ENCODE peak calls at places on chromosomes 3 and 15, in eight cellular contexts. One of them, this sample, is unnamed.

GRCh38 chr3:9339750-9340449 is 23.0 kb upstream of the THUMPD3 start:
- DNase-seq in activated T-helper 1 cell treated with anti-CD3 and anti-CD28 coated beads, Interleukin-2, amount 50 U/mL, for 16 hours: no peak
- DNase-seq in ovary: no peak
- DNase-seq in sciatic nerve: no peak
- DNase-seq in non-pigmented ciliary epithelial cell: no peak
- DNase-seq in GM04504: no peak
- DNase-seq in fibroblast of the conjunctiva: peak
- DNase-seq in effector memory CD8-positive, alpha-beta T cell: no peak
- DNase-seq in this sample: no peak

GRCh38 chr3:150447631-150448465 is 39.8 kb downstream of the TSC22D2 start:
- DNase-seq in activated T-helper 1 cell treated with anti-CD3 and anti-CD28 coated beads, Interleukin-2, amount 50 U/mL, for 16 hours: no peak
- DNase-seq in GM04504: no peak
- DNase-seq in sciatic nerve: no peak
- DNase-seq in non-pigmented ciliary epithelial cell: no peak
- DNase-seq in effector memory CD8-positive, alpha-beta T cell: no peak
- DNase-seq in ovary: no peak
- DNase-seq in fibroblast of the conjunctiva: no peak
- DNase-seq in this sample: no peak

GRCh38 chr15:93897377-93897776 is 334.0 kb upstream of the MCTP2 start:
- DNase-seq in fibroblast of the conjunctiva: no peak
- DNase-seq in non-pigmented ciliary epithelial cell: no peak
- DNase-seq in effector memory CD8-positive, alpha-beta T cell: no peak
- DNase-seq in activated T-helper 1 cell treated with anti-CD3 and anti-CD28 coated beads, Interleukin-2, amount 50 U/mL, for 16 hours: no peak
- DNase-seq in sciatic nerve: no peak
- DNase-seq in GM04504: no peak
- DNase-seq in ovary: no peak
- DNase-seq in this sample: no peak

GRCh38 chr15:71252036-71252898 is 137.0 kb downstream of the THSD4 start:
- DNase-seq in non-pigmented ciliary epithelial cell: peak
- DNase-seq in ovary: no peak
- DNase-seq in effector memory CD8-positive, alpha-beta T cell: no peak
- DNase-seq in activated T-helper 1 cell treated with anti-CD3 and anti-CD28 coated beads, Interleukin-2, amount 50 U/mL, for 16 hours: no peak
- DNase-seq in sciatic nerve: no peak
- DNase-seq in GM04504: no peak
- DNase-seq in fibroblast of the conjunctiva: no peak
- DNase-seq in this sample: no peak

GRCh38 chr15:42077680-42078079 is 16.7 kb downstream of the PLA2G4D start:
- DNase-seq in sciatic nerve: no peak
- DNase-seq in effector memory CD8-positive, alpha-beta T cell: no peak
- DNase-seq in fibroblast of the conjunctiva: no peak
- DNase-seq in ovary: no peak
- DNase-seq in activated T-helper 1 cell treated with anti-CD3 and anti-CD28 coated beads, Interleukin-2, amount 50 U/mL, for 16 hours: no peak
- DNase-seq in GM04504: no peak
- DNase-seq in non-pigmented ciliary epithelial cell: no peak
- DNase-seq in this sample: no peak

GRCh38 chr3:64363842-64364241 is 138.6 kb upstream of the PRICKLE2 start:
- DNase-seq in GM04504: no peak
- DNase-seq in activated T-helper 1 cell treated with anti-CD3 and anti-CD28 coated beads, Interleukin-2, amount 50 U/mL, for 16 hours: no peak
- DNase-seq in ovary: no peak
- DNase-seq in fibroblast of the conjunctiva: no peak
- DNase-seq in effector memory CD8-positive, alpha-beta T cell: no peak
- DNase-seq in non-pigmented ciliary epithelial cell: no peak
- DNase-seq in sciatic nerve: no peak
- DNase-seq in this sample: no peak

GRCh38 chr3:172112348-172113123 is 73.2 kb downstream of the FNDC3B start:
- DNase-seq in effector memory CD8-positive, alpha-beta T cell: no peak
- DNase-seq in activated T-helper 1 cell treated with anti-CD3 and anti-CD28 coated beads, Interleukin-2, amount 50 U/mL, for 16 hours: no peak
- DNase-seq in fibroblast of the conjunctiva: no peak
- DNase-seq in sciatic nerve: no peak
- DNase-seq in GM04504: no peak
- DNase-seq in non-pigmented ciliary epithelial cell: no peak
- DNase-seq in ovary: no peak
- DNase-seq in this sample: no peak

GRCh38 chr15:41585140-41586047 is 26.4 kb downstream of the TYRO3 start:
- DNase-seq in activated T-helper 1 cell treated with anti-CD3 and anti-CD28 coated beads, Interleukin-2, amount 50 U/mL, for 16 hours: no peak
- DNase-seq in sciatic nerve: peak
- DNase-seq in fibroblast of the conjunctiva: peak
- DNase-seq in effector memory CD8-positive, alpha-beta T cell: no peak
- DNase-seq in ovary: peak
- DNase-seq in non-pigmented ciliary epithelial cell: no peak
- DNase-seq in GM04504: peak
- DNase-seq in this sample: no peak

GRCh38 chr15:40992825-40993224 is 39.6 kb downstream of the CHAC1 start:
- DNase-seq in GM04504: no peak
- DNase-seq in activated T-helper 1 cell treated with anti-CD3 and anti-CD28 coated beads, Interleukin-2, amount 50 U/mL, for 16 hours: no peak
- DNase-seq in sciatic nerve: no peak
- DNase-seq in effector memory CD8-positive, alpha-beta T cell: no peak
- DNase-seq in non-pigmented ciliary epithelial cell: no peak
- DNase-seq in ovary: no peak
- DNase-seq in fibroblast of the conjunctiva: no peak
- DNase-seq in this sample: no peak

GRCh38 chr15:77818484-77819270 is 186.0 kb upstream of the LINGO1 start:
- DNase-seq in non-pigmented ciliary epithelial cell: no peak
- DNase-seq in ovary: no peak
- DNase-seq in GM04504: no peak
- DNase-seq in sciatic nerve: no peak
- DNase-seq in fibroblast of the conjunctiva: no peak
- DNase-seq in effector memory CD8-positive, alpha-beta T cell: no peak
- DNase-seq in activated T-helper 1 cell treated with anti-CD3 and anti-CD28 coated beads, Interleukin-2, amount 50 U/mL, for 16 hours: no peak
- DNase-seq in this sample: no peak

GRCh38 chr15:70789213-70789612 is 25.9 kb upstream of the UACA start:
- DNase-seq in effector memory CD8-positive, alpha-beta T cell: no peak
- DNase-seq in GM04504: no peak
- DNase-seq in fibroblast of the conjunctiva: no peak
- DNase-seq in non-pigmented ciliary epithelial cell: no peak
- DNase-seq in activated T-helper 1 cell treated with anti-CD3 and anti-CD28 coated beads, Interleukin-2, amount 50 U/mL, for 16 hours: no peak
- DNase-seq in sciatic nerve: no peak
- DNase-seq in ovary: no peak
- DNase-seq in this sample: no peak

GRCh38 chr3:65828706-65829105 is 210.0 kb downstream of the MAGI1 start:
- DNase-seq in effector memory CD8-positive, alpha-beta T cell: no peak
- DNase-seq in non-pigmented ciliary epithelial cell: no peak
- DNase-seq in ovary: no peak
- DNase-seq in GM04504: no peak
- DNase-seq in fibroblast of the conjunctiva: no peak
- DNase-seq in activated T-helper 1 cell treated with anti-CD3 and anti-CD28 coated beads, Interleukin-2, amount 50 U/mL, for 16 hours: no peak
- DNase-seq in sciatic nerve: no peak
- DNase-seq in this sample: no peak

GRCh38 chr15:59294574-59294960 is 78.1 kb downstream of the MYO1E start:
- DNase-seq in GM04504: no peak
- DNase-seq in fibroblast of the conjunctiva: no peak
- DNase-seq in ovary: no peak
- DNase-seq in effector memory CD8-positive, alpha-beta T cell: no peak
- DNase-seq in activated T-helper 1 cell treated with anti-CD3 and anti-CD28 coated beads, Interleukin-2, amount 50 U/mL, for 16 hours: no peak
- DNase-seq in non-pigmented ciliary epithelial cell: no peak
- DNase-seq in sciatic nerve: no peak
- DNase-seq in this sample: no peak

GRCh38 chr15:35764661-35765519 is 218.9 kb upstream of the DPH6 start:
- DNase-seq in effector memory CD8-positive, alpha-beta T cell: no peak
- DNase-seq in GM04504: no peak
- DNase-seq in fibroblast of the conjunctiva: no peak
- DNase-seq in activated T-helper 1 cell treated with anti-CD3 and anti-CD28 coated beads, Interleukin-2, amount 50 U/mL, for 16 hours: no peak
- DNase-seq in ovary: no peak
- DNase-seq in non-pigmented ciliary epithelial cell: no peak
- DNase-seq in sciatic nerve: no peak
- DNase-seq in this sample: no peak

GRCh38 chr3:169134194-169134593 is 529.3 kb downstream of the MECOM start:
- DNase-seq in non-pigmented ciliary epithelial cell: no peak
- DNase-seq in fibroblast of the conjunctiva: no peak
- DNase-seq in activated T-helper 1 cell treated with anti-CD3 and anti-CD28 coated beads, Interleukin-2, amount 50 U/mL, for 16 hours: no peak
- DNase-seq in effector memory CD8-positive, alpha-beta T cell: no peak
- DNase-seq in sciatic nerve: no peak
- DNase-seq in ovary: no peak
- DNase-seq in GM04504: no peak
- DNase-seq in this sample: no peak

GRCh38 chr3:12990781-12991480 is 82.3 kb downstream of the IQSEC1 start:
- DNase-seq in fibroblast of the conjunctiva: no peak
- DNase-seq in GM04504: peak
- DNase-seq in ovary: no peak
- DNase-seq in effector memory CD8-positive, alpha-beta T cell: no peak
- DNase-seq in non-pigmented ciliary epithelial cell: peak
- DNase-seq in activated T-helper 1 cell treated with anti-CD3 and anti-CD28 coated beads, Interleukin-2, amount 50 U/mL, for 16 hours: no peak
- DNase-seq in sciatic nerve: no peak
- DNase-seq in this sample: no peak

GRCh38 chr3:72517804-72518442 is 330.3 kb downstream of the SHQ1 start:
- DNase-seq in sciatic nerve: no peak
- DNase-seq in effector memory CD8-positive, alpha-beta T cell: no peak
- DNase-seq in GM04504: no peak
- DNase-seq in fibroblast of the conjunctiva: peak
- DNase-seq in ovary: no peak
- DNase-seq in non-pigmented ciliary epithelial cell: no peak
- DNase-seq in activated T-helper 1 cell treated with anti-CD3 and anti-CD28 coated beads, Interleukin-2, amount 50 U/mL, for 16 hours: no peak
- DNase-seq in this sample: no peak

GRCh38 chr3:42508562-42508961 is 6.1 kb downstream of the VIPR1 start:
- DNase-seq in non-pigmented ciliary epithelial cell: no peak
- DNase-seq in effector memory CD8-positive, alpha-beta T cell: no peak
- DNase-seq in sciatic nerve: no peak
- DNase-seq in activated T-helper 1 cell treated with anti-CD3 and anti-CD28 coated beads, Interleukin-2, amount 50 U/mL, for 16 hours: no peak
- DNase-seq in ovary: no peak
- DNase-seq in fibroblast of the conjunctiva: no peak
- DNase-seq in GM04504: no peak
- DNase-seq in this sample: no peak

GRCh38 chr15:67887776-67888175 is 47.9 kb upstream of the RNU6-1 start:
- DNase-seq in fibroblast of the conjunctiva: no peak
- DNase-seq in GM04504: no peak
- DNase-seq in non-pigmented ciliary epithelial cell: no peak
- DNase-seq in sciatic nerve: no peak
- DNase-seq in ovary: no peak
- DNase-seq in effector memory CD8-positive, alpha-beta T cell: no peak
- DNase-seq in activated T-helper 1 cell treated with anti-CD3 and anti-CD28 coated beads, Interleukin-2, amount 50 U/mL, for 16 hours: no peak
- DNase-seq in this sample: no peak

GRCh38 chr15:31221936-31222515 is 104.6 kb upstream of the KLF13 start:
- DNase-seq in non-pigmented ciliary epithelial cell: no peak
- DNase-seq in fibroblast of the conjunctiva: no peak
- DNase-seq in activated T-helper 1 cell treated with anti-CD3 and anti-CD28 coated beads, Interleukin-2, amount 50 U/mL, for 16 hours: no peak
- DNase-seq in GM04504: no peak
- DNase-seq in sciatic nerve: no peak
- DNase-seq in effector memory CD8-positive, alpha-beta T cell: no peak
- DNase-seq in ovary: no peak
- DNase-seq in this sample: no peak

GRCh38 chr3:195282982-195283381 is 12.0 kb upstream of the XXYLT1 start:
- DNase-seq in effector memory CD8-positive, alpha-beta T cell: no peak
- DNase-seq in activated T-helper 1 cell treated with anti-CD3 and anti-CD28 coated beads, Interleukin-2, amount 50 U/mL, for 16 hours: no peak
- DNase-seq in sciatic nerve: no peak
- DNase-seq in fibroblast of the conjunctiva: no peak
- DNase-seq in ovary: no peak
- DNase-seq in non-pigmented ciliary epithelial cell: no peak
- DNase-seq in GM04504: no peak
- DNase-seq in this sample: no peak

GRCh38 chr15:100216177-100216576 is 125.6 kb downstream of the ADAMTS17 start:
- DNase-seq in GM04504: no peak
- DNase-seq in fibroblast of the conjunctiva: no peak
- DNase-seq in effector memory CD8-positive, alpha-beta T cell: no peak
- DNase-seq in activated T-helper 1 cell treated with anti-CD3 and anti-CD28 coated beads, Interleukin-2, amount 50 U/mL, for 16 hours: no peak
- DNase-seq in sciatic nerve: no peak
- DNase-seq in ovary: peak
- DNase-seq in non-pigmented ciliary epithelial cell: no peak
- DNase-seq in this sample: no peak

GRCh38 chr15:57731543-57732103 is 25.1 kb downstream of the POLR2M start:
- DNase-seq in non-pigmented ciliary epithelial cell: no peak
- DNase-seq in fibroblast of the conjunctiva: no peak
- DNase-seq in activated T-helper 1 cell treated with anti-CD3 and anti-CD28 coated beads, Interleukin-2, amount 50 U/mL, for 16 hours: no peak
- DNase-seq in effector memory CD8-positive, alpha-beta T cell: no peak
- DNase-seq in sciatic nerve: no peak
- DNase-seq in GM04504: no peak
- DNase-seq in ovary: no peak
- DNase-seq in this sample: no peak

GRCh38 chr3:58218904-58219303 is 8.1 kb upstream of the DNASE1L3 start:
- DNase-seq in fibroblast of the conjunctiva: no peak
- DNase-seq in ovary: no peak
- DNase-seq in non-pigmented ciliary epithelial cell: no peak
- DNase-seq in effector memory CD8-positive, alpha-beta T cell: no peak
- DNase-seq in sciatic nerve: no peak
- DNase-seq in activated T-helper 1 cell treated with anti-CD3 and anti-CD28 coated beads, Interleukin-2, amount 50 U/mL, for 16 hours: no peak
- DNase-seq in GM04504: no peak
- DNase-seq in this sample: no peak

GRCh38 chr3:139764069-139764905 is 86.5 kb upstream of the NMNAT3 start:
- DNase-seq in GM04504: no peak
- DNase-seq in sciatic nerve: no peak
- DNase-seq in fibroblast of the conjunctiva: peak
- DNase-seq in effector memory CD8-positive, alpha-beta T cell: no peak
- DNase-seq in ovary: no peak
- DNase-seq in non-pigmented ciliary epithelial cell: no peak
- DNase-seq in activated T-helper 1 cell treated with anti-CD3 and anti-CD28 coated beads, Interleukin-2, amount 50 U/mL, for 16 hours: no peak
- DNase-seq in this sample: no peak

GRCh38 chr15:82918607-82919230 is 33.8 kb downstream of the HOMER2 start:
- DNase-seq in effector memory CD8-positive, alpha-beta T cell: no peak
- DNase-seq in sciatic nerve: no peak
- DNase-seq in non-pigmented ciliary epithelial cell: no peak
- DNase-seq in ovary: no peak
- DNase-seq in GM04504: no peak
- DNase-seq in fibroblast of the conjunctiva: no peak
- DNase-seq in activated T-helper 1 cell treated with anti-CD3 and anti-CD28 coated beads, Interleukin-2, amount 50 U/mL, for 16 hours: no peak
- DNase-seq in this sample: no peak

GRCh38 chr3:48440590-48440958 is 517 bp downstream of the TMA7 start:
- DNase-seq in non-pigmented ciliary epithelial cell: no peak
- DNase-seq in ovary: no peak
- DNase-seq in sciatic nerve: no peak
- DNase-seq in effector memory CD8-positive, alpha-beta T cell: no peak
- DNase-seq in activated T-helper 1 cell treated with anti-CD3 and anti-CD28 coated beads, Interleukin-2, amount 50 U/mL, for 16 hours: no peak
- DNase-seq in fibroblast of the conjunctiva: no peak
- DNase-seq in GM04504: no peak
- DNase-seq in this sample: no peak

GRCh38 chr3:20646425-20646824 is 460.4 kb upstream of the SGO1 start:
- DNase-seq in activated T-helper 1 cell treated with anti-CD3 and anti-CD28 coated beads, Interleukin-2, amount 50 U/mL, for 16 hours: no peak
- DNase-seq in GM04504: no peak
- DNase-seq in effector memory CD8-positive, alpha-beta T cell: no peak
- DNase-seq in sciatic nerve: no peak
- DNase-seq in ovary: no peak
- DNase-seq in non-pigmented ciliary epithelial cell: no peak
- DNase-seq in fibroblast of the conjunctiva: no peak
- DNase-seq in this sample: peak

GRCh38 chr3:124774305-124774673 is 44.0 kb downstream of the UMPS start:
- DNase-seq in fibroblast of the conjunctiva: no peak
- DNase-seq in sciatic nerve: no peak
- DNase-seq in effector memory CD8-positive, alpha-beta T cell: no peak
- DNase-seq in non-pigmented ciliary epithelial cell: peak
- DNase-seq in GM04504: peak
- DNase-seq in activated T-helper 1 cell treated with anti-CD3 and anti-CD28 coated beads, Interleukin-2, amount 50 U/mL, for 16 hours: no peak
- DNase-seq in ovary: no peak
- DNase-seq in this sample: no peak

GRCh38 chr15:76073554-76073953 is 13.8 kb downstream of the TMEM266 start:
- DNase-seq in ovary: no peak
- DNase-seq in sciatic nerve: no peak
- DNase-seq in activated T-helper 1 cell treated with anti-CD3 and anti-CD28 coated beads, Interleukin-2, amount 50 U/mL, for 16 hours: no peak
- DNase-seq in effector memory CD8-positive, alpha-beta T cell: no peak
- DNase-seq in non-pigmented ciliary epithelial cell: no peak
- DNase-seq in GM04504: no peak
- DNase-seq in fibroblast of the conjunctiva: no peak
- DNase-seq in this sample: no peak

GRCh38 chr3:40490916-40491315 is 14.0 kb downstream of the ZNF619 start:
- DNase-seq in non-pigmented ciliary epithelial cell: no peak
- DNase-seq in sciatic nerve: no peak
- DNase-seq in effector memory CD8-positive, alpha-beta T cell: no peak
- DNase-seq in GM04504: no peak
- DNase-seq in activated T-helper 1 cell treated with anti-CD3 and anti-CD28 coated beads, Interleukin-2, amount 50 U/mL, for 16 hours: no peak
- DNase-seq in fibroblast of the conjunctiva: peak
- DNase-seq in ovary: no peak
- DNase-seq in this sample: no peak

GRCh38 chr3:158167737-158168469 is 58.0 kb downstream of the RSRC1 start:
- DNase-seq in sciatic nerve: no peak
- DNase-seq in non-pigmented ciliary epithelial cell: peak
- DNase-seq in effector memory CD8-positive, alpha-beta T cell: no peak
- DNase-seq in fibroblast of the conjunctiva: peak
- DNase-seq in ovary: no peak
- DNase-seq in activated T-helper 1 cell treated with anti-CD3 and anti-CD28 coated beads, Interleukin-2, amount 50 U/mL, for 16 hours: no peak
- DNase-seq in GM04504: peak
- DNase-seq in this sample: peak

GRCh38 chr3:179842061-179842460 is 189.2 kb downstream of the USP13 start:
- DNase-seq in fibroblast of the conjunctiva: no peak
- DNase-seq in effector memory CD8-positive, alpha-beta T cell: no peak
- DNase-seq in ovary: no peak
- DNase-seq in activated T-helper 1 cell treated with anti-CD3 and anti-CD28 coated beads, Interleukin-2, amount 50 U/mL, for 16 hours: no peak
- DNase-seq in non-pigmented ciliary epithelial cell: no peak
- DNase-seq in sciatic nerve: no peak
- DNase-seq in GM04504: no peak
- DNase-seq in this sample: no peak

GRCh38 chr15:34436126-34436955 is 1.3 kb downstream of the GOLGA8A start:
- DNase-seq in GM04504: no peak
- DNase-seq in non-pigmented ciliary epithelial cell: no peak
- DNase-seq in activated T-helper 1 cell treated with anti-CD3 and anti-CD28 coated beads, Interleukin-2, amount 50 U/mL, for 16 hours: no peak
- DNase-seq in ovary: no peak
- DNase-seq in fibroblast of the conjunctiva: no peak
- DNase-seq in sciatic nerve: no peak
- DNase-seq in effector memory CD8-positive, alpha-beta T cell: peak
- DNase-seq in this sample: no peak

This sample was measured in HFF-Myc.